ENCODE peak calls at places on chromosomes 4 and X, in four cellular contexts. Y is BE2C, S is lung, G is mucosa of descending colon. D is an unnamed sample.

GRCh38 chr4:85774000-85774399 is 299.1 kb downstream of the ARHGAP24 start:
- DNase-seq in Y (peak; percentile 52), S (no peak), G (no peak), D (no peak)

GRCh38 chr4:108466936-108467902 is 153.2 kb upstream of the RPL34 start:
- DNase-seq in Y (no peak), S (no peak), G (no peak), D (no peak)

GRCh38 chrX:70554081-70554480 is 109.4 kb downstream of the DLG3 start:
- DNase-seq in Y (no peak), S (no peak), G (no peak), D (peak; percentile 33)

GRCh38 chr4:8539661-8540060 is 40.5 kb upstream of the GPR78 start:
- DNase-seq in Y (no peak), S (no peak), G (no peak), D (no peak)

GRCh38 chr4:7338876-7339623 is 95.7 kb downstream of the PSAPL1 start:
- DNase-seq in Y (no peak), S (no peak), G (no peak), D (no peak)

GRCh38 chr4:73066928-73067327 is 2.6 kb downstream of the COX18 start:
- DNase-seq in Y (no peak), S (no peak), G (no peak), D (no peak)

GRCh38 chr4:116705466-116705865 is 379.9 kb downstream of the TRAM1L1 start:
- DNase-seq in Y (no peak), S (no peak), G (no peak), D (no peak)

GRCh38 chr4:82577451-82577850 is 15.7 kb upstream of the TMEM150C start:
- DNase-seq in Y (no peak), S (no peak), G (no peak), D (no peak)

GRCh38 chrX:153626025-153626633 is 20.9 kb upstream of the DUSP9 start:
- DNase-seq in Y (no peak), S (no peak), G (no peak), D (no peak)

GRCh38 chrX:17788439-17788838 is 51.1 kb downstream of the SCML1 start:
- DNase-seq in Y (peak; percentile 37), S (no peak), G (peak; percentile 22), D (peak; percentile 54)

GRCh38 chr4:28378109-28378830 is 1517.6 kb downstream of the STIM2 start:
- DNase-seq in Y (no peak), S (no peak), G (no peak), D (no peak)

DNA sequence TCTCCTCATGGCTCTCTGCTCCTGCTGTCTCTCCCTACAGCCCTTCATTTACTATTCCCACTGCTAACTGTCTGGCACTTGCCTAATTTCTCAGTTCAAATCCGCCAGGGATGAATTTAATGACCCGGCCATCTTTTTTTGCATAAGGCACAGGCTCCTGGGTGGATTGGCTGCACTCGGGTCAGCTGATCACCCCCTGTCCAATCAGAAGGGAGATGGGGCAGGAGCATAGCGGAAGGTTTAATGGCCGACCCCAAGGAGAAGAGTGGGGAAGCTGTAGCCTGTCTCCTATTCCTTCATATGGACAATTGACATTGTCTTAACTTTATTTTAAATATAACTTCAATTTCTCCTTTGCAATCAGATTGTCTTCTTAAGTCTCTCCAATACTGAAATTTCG is 55.4 kb downstream of the SMIM20 start:
- DNase-seq in Y (peak; percentile 30), S (no peak), G (no peak), D (no peak)
- H3K4me3 ChIP-seq in Y (no peak overlapping the region), S (no peak overlapping the region), G (no peak overlapping the region), D (no peak overlapping the region)

GRCh38 chrX:130516123-130516522 is 114.3 kb downstream of the RBMX2 start:
- DNase-seq in Y (no peak), S (no peak), G (no peak), D (no peak)
- H3K4me1 ChIP-seq in Y (no peaks in the 10 kb centered on the region), S (no peaks in the 10 kb centered on the region), G (no peaks in the 10 kb centered on the region), D (no peaks in the 10 kb centered on the region)

GRCh38 chrX:143632625-143633387 is 3.1 kb downstream of the SLITRK4 start:
- DNase-seq in Y (no peak), S (no peak), G (no peak), D (no peak)
- H3K4me3 ChIP-seq in Y (no peak overlapping the region), S (no peak overlapping the region), G (no peak overlapping the region), D (no peak overlapping the region)

DNA sequence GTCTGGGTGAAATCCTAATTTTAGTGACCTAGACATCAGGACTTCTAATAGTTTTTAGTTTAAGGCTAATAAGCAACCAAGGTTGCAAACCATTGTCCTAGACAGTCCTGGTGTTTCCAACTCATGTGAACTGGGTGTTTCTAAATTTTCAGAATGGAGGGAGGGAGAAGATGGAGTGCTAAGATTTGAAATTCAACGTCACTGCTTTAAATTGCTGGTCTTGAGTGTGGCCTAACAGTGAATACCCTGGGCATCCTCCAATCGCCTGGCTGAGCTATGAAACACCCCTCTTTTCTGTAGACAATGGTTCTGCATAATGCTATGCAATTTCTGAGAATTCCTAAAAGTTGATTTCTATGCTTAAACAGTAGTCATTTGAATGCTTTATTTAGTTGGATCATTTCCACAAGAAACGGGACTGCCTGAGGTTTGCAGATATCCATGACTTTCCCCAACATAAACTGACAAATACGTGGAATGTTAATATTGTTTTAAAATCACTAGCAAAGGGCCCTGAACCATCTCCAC is 1.2 kb downstream of the FBXL5 start:
- DNase-seq in Y (peak; percentile 32), S (no peak), G (no peak), D (peak; percentile 79)
- H3K4me1 ChIP-seq in Y (peaks cover 8% of the 10 kb centered on the region), S (peaks cover 10% of the 10 kb centered on the region), G (peaks cover 30% of the 10 kb centered on the region), D (peaks cover 38% of the 10 kb centered on the region)

GRCh38 chrX:119273807-119274192 is 37.7 kb downstream of the PGRMC1 start:
- DNase-seq in Y (no peak), S (no peak), G (no peak), D (no peak)
- H3K4me3 ChIP-seq in Y (no peak overlapping the region), S (no peak overlapping the region), G (no peak overlapping the region), D (no peak overlapping the region)

GRCh38 chr4:184731056-184731455 is 2.8 kb downstream of the CENPU start:
- DNase-seq in Y (no peak), S (no peak), G (no peak), D (peak; percentile 22)
- H3K4me1 ChIP-seq in Y (peaks cover 4% of the 10 kb centered on the region), S (no peaks in the 10 kb centered on the region), G (no peaks in the 10 kb centered on the region), D (peaks cover 21% of the 10 kb centered on the region)

GRCh38 chr4:155883895-155884294 is 17.8 kb upstream of the ASIC5 start:
- DNase-seq in Y (no peak), S (no peak), G (no peak), D (no peak)

GRCh38 chr4:155881555-155881954 is 15.5 kb upstream of the ASIC5 start:
- DNase-seq in Y (no peak), S (no peak), G (no peak), D (no peak)

GRCh38 chr4:155875878-155876277 is 9.8 kb upstream of the ASIC5 start:
- DNase-seq in Y (no peak), S (no peak), G (no peak), D (peak; percentile 41)

GRCh38 chr4:155879767-155880166 is 13.7 kb upstream of the ASIC5 start:
- DNase-seq in Y (no peak), S (no peak), G (no peak), D (no peak)

GRCh38 chr4:155878611-155879010 is 12.5 kb upstream of the ASIC5 start:
- DNase-seq in Y (no peak), S (no peak), G (no peak), D (no peak)
- H3K4me3 ChIP-seq in Y (no peak overlapping the region), S (no peak overlapping the region), G (no peak overlapping the region), D (no peak overlapping the region)

DNA sequence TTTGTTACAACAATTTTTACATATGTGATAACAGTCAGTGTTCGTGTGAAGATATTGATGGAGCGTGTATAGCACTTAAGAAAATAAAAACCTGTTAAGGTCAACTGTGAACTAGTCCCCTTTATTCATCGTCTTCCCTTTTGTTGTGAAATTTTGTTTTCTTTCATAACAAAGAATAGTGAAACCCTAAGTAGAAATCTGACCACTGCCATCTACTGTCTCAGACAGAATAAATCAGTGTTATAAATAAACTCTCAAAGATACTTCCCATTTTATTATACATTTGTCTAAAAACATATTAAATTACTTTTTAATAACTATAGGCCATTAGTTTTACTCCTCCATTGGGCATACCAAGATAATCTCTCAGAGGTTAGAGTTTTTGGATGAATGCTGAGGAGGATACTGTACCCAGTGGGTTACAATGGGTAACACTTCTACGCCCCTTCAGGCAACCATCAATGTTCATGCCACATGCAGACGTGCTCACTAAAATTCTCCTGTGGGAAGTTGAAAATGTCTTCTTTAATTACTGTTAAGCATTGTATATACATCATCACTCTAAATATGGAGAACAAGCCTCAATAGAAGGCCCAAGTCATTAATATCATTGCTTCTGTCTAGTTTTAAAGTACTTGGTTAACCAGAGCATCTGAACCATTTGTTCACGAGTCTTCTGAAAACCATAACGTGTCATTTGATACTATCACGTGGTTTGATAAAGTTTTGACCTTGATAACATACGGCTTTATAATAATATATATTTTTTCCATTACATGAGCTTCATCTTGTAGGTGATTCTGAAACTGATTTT is 171.2 kb downstream of the TMA16 start:
- DNase-seq in Y (no peak), S (no peak), G (no peak), D (peak; percentile 34)
- H3K4me1 ChIP-seq in Y (no peaks in the 10 kb centered on the region), S (no peaks in the 10 kb centered on the region), G (no peaks in the 10 kb centered on the region), D (peaks cover 11% of the 10 kb centered on the region)

DNA sequence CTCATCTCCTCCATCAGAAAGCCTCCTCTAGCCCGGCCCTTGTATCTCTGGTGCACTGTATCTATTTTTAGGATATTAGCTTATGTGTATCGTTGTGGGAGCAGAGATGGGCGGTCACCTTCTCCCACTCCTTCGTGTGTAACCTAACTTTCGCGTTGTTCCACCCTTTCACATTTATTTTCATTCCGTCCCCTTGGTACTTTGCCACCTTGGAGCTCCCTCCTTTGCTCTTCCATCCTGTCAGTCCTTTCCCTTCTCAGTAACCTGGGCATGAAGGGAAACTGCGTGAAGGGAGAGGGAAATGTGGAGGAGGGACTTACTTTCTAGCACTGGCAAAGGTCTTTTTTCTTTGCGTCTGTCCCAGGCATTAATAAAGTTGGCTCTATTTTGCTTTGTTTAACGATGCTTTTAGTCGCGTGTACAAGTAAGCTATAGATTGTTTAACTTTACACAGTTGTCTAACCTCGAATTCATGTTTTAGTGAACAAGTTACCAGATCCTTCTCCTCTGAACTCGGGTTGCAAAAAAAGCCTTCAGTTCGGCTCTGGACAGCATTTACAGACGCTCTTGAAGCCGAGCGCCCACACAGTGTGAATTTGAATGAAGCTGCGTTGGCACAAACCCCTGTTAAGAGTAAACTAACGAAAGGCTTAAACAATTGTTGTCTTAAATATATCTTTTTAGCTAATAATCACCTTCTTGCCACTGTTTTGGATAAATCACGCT is 3.9 kb downstream of the PCDH10 start:
- DNase-seq in Y (peak; percentile 8), S (no peak), G (no peak), D (no peak)
- H3K4me3 ChIP-seq in Y (peak overlapping the region; percentile 94), S (no peak overlapping the region), G (no peak overlapping the region), D (no peak overlapping the region)

D was measured in HAP-1.